ENCODE peak calls at places on chromosomes 16 and 17, in four cellular contexts. X is activated T-helper 1 cell treated with anti-CD3 and anti-CD28 coated beads, Interleukin-12 subunit alpha, Interleukin-12 subunit beta, Interleukin-2, Interleukin-4 antibody, amounts not matched to agents 30 ng/mL and 10 ng/mL and 1 ng/mL, durations not matched to agents 14 hours and 24 hours and 36 hours; H is stimulated activated CD4-positive, alpha-beta T cell treated with anti-CD3 and anti-CD28 coated beads, Interleukin-4, amount 100 ng/mL, for 4 hours; G is NCI-H1436 treated with DMSO at 0.1 percent for 48 hours. V is an unnamed sample.

GRCh38 chr17:72531729-72532128 is 410.9 kb downstream of the SOX9 start:
- DNase-seq in X (no peak), H (no peak), G (no peak), V (no peak)

GRCh38 chr17:33785281-33785680 is 469.8 kb upstream of the CCL2 start:
- DNase-seq in X (no peak), H (no peak), G (no peak), V (no peak)

GRCh38 chr16:15749371-15749770 is 99.3 kb downstream of the NDE1 start:
- DNase-seq in X (no peak), H (no peak), G (no peak), V (no peak)

GRCh38 chr16:30184430-30185140 is 1.2 kb downstream of the CORO1A start:
- DNase-seq in X (no peak), H (peak; percentile 18), G (no peak), V (peak; percentile 23)

GRCh38 chr17:78276499-78276898 is 45.1 kb downstream of the TMEM235 start:
- DNase-seq in X (no peak), H (no peak), G (no peak), V (no peak)

GRCh38 chr17:10881959-10882358 is 44.1 kb upstream of the PIRT start:
- DNase-seq in X (no peak), H (no peak), G (no peak), V (no peak)

GRCh38 chr16:54327609-54328008 is 41.0 kb upstream of the IRX3 start:
- DNase-seq in X (no peak), H (no peak), G (no peak), V (no peak)

GRCh38 chr17:52837502-52837901 is 679.0 kb upstream of the CA10 start:
- DNase-seq in X (no peak), H (no peak), G (no peak), V (no peak)

GRCh38 chr17:78719630-78720298 is 62.3 kb downstream of the CYTH1 start:
- DNase-seq in X (no peak), H (no peak), G (no peak), V (no peak)

GRCh38 chr16:88387941-88388627 is 5.3 kb downstream of the ZNF469 start:
- DNase-seq in X (no peak), H (no peak), G (no peak), V (no peak)

GRCh38 chr17:67637901-67638641 is 79.7 kb upstream of the NOL11 start:
- DNase-seq in X (no peak), H (no peak), G (no peak), V (no peak)

GRCh38 chr17:75525806-75526554 is 483 bp downstream of the LLGL2 start:
- DNase-seq in X (no peak), H (no peak), G (no peak), V (no peak)

GRCh38 chr17:49612721-49613120 is 37.0 kb downstream of the NXPH3 start:
- DNase-seq in X (no peak), H (no peak), G (no peak), V (no peak)

GRCh38 chr16:67961551-67961957 is 6.9 kb downstream of the SLC12A4 start:
- DNase-seq in X (no peak), H (no peak), G (no peak), V (no peak)

GRCh38 chr17:10618202-10618635 is 38.9 kb downstream of the MYH3 start:
- DNase-seq in X (peak; percentile 29), H (peak; percentile 48), G (no peak), V (peak; percentile 23)

GRCh38 chr17:29625037-29625750 is 2.5 kb upstream of the CORO6 start:
- DNase-seq in X (no peak), H (no peak), G (no peak), V (no peak)

GRCh38 chr17:29589524-29590260 is at the start of gene GIT1:
- DNase-seq in X (peak; percentile 84), H (peak; percentile 84), G (peak; percentile 33), V (peak; percentile 82)

GRCh38 chr16:2691491-2692248 is 9.3 kb downstream of the KCTD5 start:
- DNase-seq in X (no peak), H (no peak), G (no peak), V (no peak)

GRCh38 chr16:1048442-1049112 is 24.0 kb upstream of the SSTR5 start:
- DNase-seq in X (no peak), H (no peak), G (no peak), V (no peak)

GRCh38 chr17:5120036-5120435 is 4.2 kb downstream of the USP6 start:
- DNase-seq in X (no peak), H (no peak), G (no peak), V (no peak)

GRCh38 chr16:29821663-29822115 is 1.4 kb downstream of the MVP start:
- DNase-seq in X (no peak), H (no peak), G (no peak), V (no peak)

GRCh38 chr16:24685539-24686432 is 43.7 kb upstream of the TNRC6A start:
- DNase-seq in X (no peak), H (no peak), G (no peak), V (no peak)

GRCh38 chr17:2986925-2987324 is 76.5 kb downstream of the OR1D5 start:
- DNase-seq in X (no peak), H (no peak), G (no peak), V (no peak)

GRCh38 chr16:10500582-10500981 is 79.8 kb downstream of the EMP2 start:
- DNase-seq in X (no peak), H (no peak), G (no peak), V (no peak)

GRCh38 chr17:27523712-27524111 is 67.5 kb downstream of the KSR1 start:
- DNase-seq in X (no peak), H (no peak), G (no peak), V (no peak)

GRCh38 chr17:68378202-68379149 is 78.8 kb downstream of the WIPI1 start:
- DNase-seq in X (no peak), H (no peak), G (no peak), V (no peak)

GRCh38 chr17:17387461-17388362 is 84.5 kb downstream of the NT5M start:
- DNase-seq in X (no peak), H (no peak), G (peak; percentile 79), V (no peak)

GRCh38 chr17:8057691-8058114 is 18.8 kb downstream of the ALOX15B start:
- DNase-seq in X (peak; percentile 26), H (no peak), G (peak; percentile 71), V (no peak)

GRCh38 chr17:8393470-8394231 is 4.0 kb downstream of the RNF222 start:
- DNase-seq in X (no peak), H (no peak), G (no peak), V (no peak)

GRCh38 chr17:69466905-69467630 is 52.6 kb downstream of the MAP2K6 start:
- DNase-seq in X (no peak), H (no peak), G (no peak), V (no peak)

GRCh38 chr16:85436636-85437160 is 176.4 kb upstream of the GSE1 start:
- DNase-seq in X (no peak), H (no peak), G (no peak), V (no peak)

V was measured in activated T-helper 9 cell treated with anti-CD3 and anti-CD28 coated beads, Interleukin-2, amount 50 U/mL, for 16 hours.